ENCODE peak calls at places on chromosomes 12 and 14, in five cellular contexts. S is H1, T is A549, U is GM12865, H is psoas muscle. K is an unnamed sample.
A peak's percentile ranks its signal among the peaks of the same experiment; 100 is the strongest.

GRCh38 chr12:91743727-91744126 is 401.9 kb downstream of the BTG1 start:
- DNase-seq in S (no peak), T (no peak), U (no peak), H (no peak), K (no peak)

GRCh38 chr12:96502477-96502876 is 13.1 kb downstream of the CFAP54 start:
- DNase-seq in S (no peak), T (no peak), U (peak; percentile 87), H (no peak), K (no peak)

GRCh38 chr14:35557221-35557747 is 23.3 kb downstream of the INSM2 start:
- DNase-seq in S (no peak), T (no peak), U (no peak), H (no peak), K (no peak)

GRCh38 chr12:93957870-93958269 is 190.5 kb upstream of the PLXNC1 start:
- DNase-seq in S (no peak), T (no peak), U (no peak), H (no peak), K (no peak)

GRCh38 chr12:57693317-57693658 is 644 bp upstream of the OS9 start:
- DNase-seq in S (no peak), T (no peak), U (no peak), H (no peak), K (no peak)

GRCh38 chr14:64745511-64746041 is 41.4 kb downstream of the PLEKHG3 start:
- DNase-seq in S (no peak), T (no peak), U (no peak), H (peak; percentile 66), K (no peak)

GRCh38 chr14:102540310-102541028 is 30.9 kb upstream of the ANKRD9 start:
- DNase-seq in S (no peak), T (no peak), U (no peak), H (no peak), K (no peak)

GRCh38 chr12:49795654-49796105 is 32.5 kb downstream of the NCKAP5L start:
- DNase-seq in S (no peak), T (no peak), U (no peak), H (no peak), K (peak; percentile 28)

GRCh38 chr12:15689751-15690191 is 99.4 kb downstream of the EPS8 start:
- DNase-seq in S (no peak), T (no peak), U (no peak), H (no peak), K (no peak)

GRCh38 chr12:524167-524951 is 64.6 kb downstream of the B4GALNT3 start:
- DNase-seq in S (no peak), T (no peak), U (no peak), H (no peak), K (no peak)

GRCh38 chr14:99606359-99606758 is 2.4 kb upstream of the CCDC85C start:
- DNase-seq in S (no peak), T (no peak), U (no peak), H (no peak), K (no peak)

GRCh38 chr14:99611639-99612038 is 7.6 kb upstream of the CCDC85C start:
- DNase-seq in S (no peak), T (no peak), U (no peak), H (no peak), K (no peak)

GRCh38 chr14:99608591-99608990 is 4.6 kb upstream of the CCDC85C start:
- DNase-seq in S (no peak), T (no peak), U (no peak), H (no peak), K (no peak)

GRCh38 chr14:99612065-99612736 is 8.2 kb upstream of the CCDC85C start:
- DNase-seq in S (no peak), T (no peak), U (no peak), H (no peak), K (no peak)

GRCh38 chr14:99609245-99610117 is 5.5 kb upstream of the CCDC85C start:
- DNase-seq in S (no peak), T (peak; percentile 68), U (no peak), H (no peak), K (no peak)
- TF ChIP-seq CTCF in S (no peak), T (peak; percentile 53), U (no peak), H (no peak), K (no peak)

GRCh38 chr14:89841855-89842254 is 112.7 kb downstream of the EFCAB11 start:
- DNase-seq in S (no peak), T (no peak), U (no peak), H (no peak), K (no peak)
- TF ChIP-seq CTCF in S (peak; percentile 63), T (no peak), U (no peak), H (no peak), K (no peak)

DNA sequence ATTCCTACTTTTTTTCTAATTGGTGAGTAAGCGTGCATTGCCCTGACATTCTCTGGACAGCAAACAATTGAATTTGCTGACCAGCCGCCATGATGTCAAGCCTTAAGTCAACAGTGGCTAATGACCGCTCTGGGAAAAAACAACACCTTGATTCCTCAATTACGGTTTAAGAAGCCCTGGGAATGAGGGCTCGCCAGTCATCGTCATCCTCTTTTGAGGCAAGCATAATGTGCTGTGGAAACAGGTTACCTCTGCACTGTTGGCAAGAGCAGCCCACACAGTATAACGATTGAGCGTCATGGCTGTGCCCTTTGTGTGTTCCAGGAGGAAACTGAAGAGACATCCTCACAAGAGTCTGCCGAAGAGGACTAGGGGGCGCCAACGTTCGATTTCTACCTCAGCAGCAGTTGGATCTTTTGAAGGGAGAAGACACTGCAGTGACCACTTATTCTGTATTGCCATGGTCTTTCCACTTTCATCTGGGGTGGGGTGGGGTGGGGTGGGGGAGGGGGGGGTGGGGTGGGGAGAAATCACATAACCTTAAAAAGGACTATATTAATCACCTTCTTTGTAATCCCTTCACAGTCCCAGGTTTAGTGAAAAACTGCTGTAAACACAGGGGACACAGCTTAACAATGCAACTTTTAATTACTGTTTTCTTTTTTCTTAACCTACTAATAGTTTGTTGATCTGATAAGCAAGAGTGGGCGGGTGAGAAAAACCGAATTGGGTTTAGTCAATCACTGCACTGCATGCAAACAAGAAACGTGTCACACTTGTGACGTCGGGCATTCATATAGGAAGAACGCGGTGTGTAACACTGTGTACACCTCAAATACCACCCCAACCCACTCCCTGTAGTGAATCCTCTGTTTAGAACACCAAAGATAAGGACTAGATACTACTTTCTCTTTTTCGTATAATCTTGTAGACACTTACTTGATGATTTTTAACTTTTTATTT is 138.9 kb downstream of the HMGA2 start:
- DNase-seq in S (peak; percentile 77), T (no peak), U (peak; percentile 23), H (no peak), K (no peak)
- TF ChIP-seq CTCF in S (peak; percentile 78), T (peak; percentile 21), U (peak; percentile 14), H (no peak), K (no peak)

DNA sequence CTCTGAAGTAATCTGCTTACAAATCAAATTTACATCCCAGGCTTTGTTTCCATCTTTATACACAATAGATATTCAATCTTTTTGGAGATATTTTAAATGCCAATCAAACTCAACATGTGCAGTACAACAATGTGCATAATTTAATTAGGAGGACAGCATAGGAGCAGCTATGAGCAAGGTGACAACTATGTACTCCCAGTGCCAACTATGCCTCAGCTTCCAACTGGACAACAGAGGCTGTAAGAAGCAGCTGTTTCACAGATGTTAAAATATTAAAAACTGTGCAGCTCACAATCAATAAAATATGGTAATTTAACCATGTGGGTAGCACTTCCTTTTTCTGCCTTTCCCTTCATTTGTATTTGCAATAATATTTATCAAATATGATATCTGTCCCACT is 99.9 kb downstream of the ST8SIA1 start:
- DNase-seq in S (no peak), T (no peak), U (no peak), H (no peak), K (no peak)
- TF ChIP-seq CTCF in S (no peak), T (no peak), U (no peak), H (no peak), K (no peak)

GRCh38 chr12:12356886-12357696 is at the start of gene BORCS5:
- DNase-seq in S (peak; percentile 97), T (peak; percentile 87), U (peak; percentile 99), H (peak; percentile 98), K (peak; percentile 96)
- TF ChIP-seq CTCF in S (peak; percentile 20), T (peak; percentile 43), U (peak; percentile 16), H (no peak), K (peak; percentile 29)

GRCh38 chr12:110641512-110641911 is 27.6 kb downstream of the TCTN1 start:
- DNase-seq in S (no peak), T (no peak), U (no peak), H (no peak), K (no peak)
- TF ChIP-seq CTCF in S (no peak), T (no peak), U (no peak), H (no peak), K (no peak)

GRCh38 chr12:64670856-64671639 is 60.8 kb downstream of the RASSF3 start:
- DNase-seq in S (no peak), T (no peak), U (no peak), H (no peak), K (no peak)

GRCh38 chr12:64670039-64670438 is 59.7 kb downstream of the RASSF3 start:
- DNase-seq in S (no peak), T (no peak), U (peak; percentile 59), H (no peak), K (no peak)

GRCh38 chr12:64671682-64672081 is 61.4 kb downstream of the RASSF3 start:
- DNase-seq in S (no peak), T (no peak), U (no peak), H (no peak), K (no peak)

GRCh38 chr12:64666054-64666914 is 56.0 kb downstream of the RASSF3 start:
- DNase-seq in S (no peak), T (no peak), U (peak; percentile 71), H (no peak), K (no peak)

DNA sequence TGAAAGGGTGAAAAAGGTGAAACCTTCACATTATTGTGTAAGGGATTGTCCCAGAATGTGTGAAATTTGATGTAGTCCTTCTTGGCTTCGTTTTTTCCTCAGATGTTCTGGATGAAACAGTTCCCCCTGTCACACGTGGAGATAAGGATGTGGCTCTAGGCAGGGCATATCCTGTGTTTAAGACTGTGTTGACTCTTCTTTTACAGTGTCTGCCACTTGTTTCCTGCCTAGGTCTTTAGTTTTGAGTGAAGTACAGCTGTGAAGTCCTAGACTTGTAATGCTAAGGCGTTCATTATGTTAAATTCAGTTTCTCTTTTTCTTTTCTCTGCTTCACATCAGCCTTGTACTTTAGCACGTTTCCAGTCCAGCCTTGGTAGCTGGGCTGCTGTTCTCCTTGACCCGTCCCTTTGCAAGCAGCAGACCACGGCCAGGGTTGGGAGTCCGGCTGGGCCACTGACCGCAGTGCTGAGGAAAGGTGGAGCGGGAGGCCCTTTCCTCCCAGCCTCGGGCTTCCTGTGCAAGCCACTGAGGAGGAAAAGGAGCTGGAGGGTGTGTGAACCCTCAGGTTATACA is 59.1 kb downstream of the RASSF3 start:
- DNase-seq in S (no peak), T (no peak), U (peak; percentile 88), H (no peak), K (peak; percentile 59)
- TF ChIP-seq CTCF in S (no peak), T (no peak), U (no peak), H (no peak), K (no peak)

DNA sequence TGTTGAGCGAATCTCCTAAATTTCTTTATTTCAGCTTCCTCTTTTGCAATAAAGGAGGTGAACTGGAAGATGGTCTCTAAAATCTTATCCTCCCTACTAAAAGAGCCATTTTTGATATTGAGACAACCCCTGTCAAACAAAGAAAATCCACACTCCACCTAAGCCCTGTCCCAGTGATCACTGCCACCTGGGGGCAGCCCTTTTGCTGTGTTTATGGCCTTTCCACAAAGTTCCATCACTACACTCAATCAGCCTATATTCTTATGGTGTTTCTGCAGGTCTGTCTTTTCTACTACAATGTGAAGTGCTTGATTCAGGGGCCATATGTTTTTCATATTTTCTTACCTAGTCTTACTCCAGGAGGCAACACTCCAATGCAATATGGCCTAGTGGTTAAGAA is 163.7 kb downstream of the BMP4 start:
- DNase-seq in S (no peak), T (no peak), U (peak; percentile 14), H (no peak), K (no peak)
- TF ChIP-seq CTCF in S (peak; percentile 38), T (no peak), U (peak; percentile 8), H (no peak), K (no peak)

GRCh38 chr12:131692431-131692830 is 18.5 kb upstream of the SFSWAP start:
- DNase-seq in S (peak; percentile 34), T (no peak), U (no peak), H (no peak), K (no peak)
- TF ChIP-seq CTCF in S (no peak), T (no peak), U (no peak), H (no peak), K (no peak)

K was measured in GM13976.